ENCODE peak calls at places on chromosomes 12 and 14, in seven cellular contexts. D is right lobe of liver, W is stomach, M is PC-9, Z is body of pancreas, G is aorta, E is SJCRH30. I is an unnamed sample. For H3K36me3 and H3K27me3, the result is how much of the 10 kb centered on the place peaks cover.

GRCh38 chr12:132143328-132144071 is 619 bp downstream of the DDX51 start:
- DNase-seq in M (peak), W (no peak), D (peak), G (peak), Z (no peak), E (no peak), I (no peak)

GRCh38 chr12:95805864-95806669 is 15.5 kb upstream of the NTN4 start:
- DNase-seq in M (peak), D (no peak), G (no peak), Z (no peak), W (no peak), E (no peak), I (peak)

GRCh38 chr12:99140017-99140726 is 495.1 kb downstream of the APAF1 start:
- DNase-seq in E (no peak), W (no peak), M (no peak), Z (no peak), D (no peak), G (no peak), I (no peak)

GRCh38 chr14:35705636-35706035 is 103.5 kb downstream of the RALGAPA1 start:
- DNase-seq in M (no peak), D (no peak), Z (no peak), W (no peak), G (no peak), E (no peak), I (no peak)

GRCh38 chr14:102926104-102926503 is 3.6 kb downstream of the AMN start:
- DNase-seq in Z (no peak), M (no peak), G (no peak), W (no peak), E (no peak), D (no peak), I (no peak)

GRCh38 chr12:131682511-131682895 is 28.4 kb upstream of the SFSWAP start:
- DNase-seq in M (no peak), W (no peak), D (no peak), E (no peak), G (no peak), Z (no peak), I (no peak)

GRCh38 chr12:64320611-64321010 is 69.9 kb downstream of the C12orf56 start:
- DNase-seq in W (no peak), D (no peak), G (no peak), M (no peak), E (no peak), Z (no peak), I (no peak)

GRCh38 chr14:23153891-23154796 is 29.3 kb downstream of the SLC7A8 start:
- DNase-seq in D (peak), G (peak), M (peak), Z (peak), W (peak), E (no peak), I (peak)

GRCh38 chr14:83873626-83874025 is 1656.3 kb upstream of the FLRT2 start:
- DNase-seq in W (no peak), M (no peak), D (no peak), G (no peak), E (no peak), Z (no peak), I (no peak)

GRCh38 chr12:90085491-90086274 is 377.0 kb upstream of the ATP2B1 start:
- DNase-seq in E (peak), W (no peak), D (no peak), Z (no peak), G (no peak), M (no peak), I (no peak)

GRCh38 chr14:105375635-105376057 is 22.7 kb upstream of the TEX22 start:
- DNase-seq in G (no peak), M (no peak), E (no peak), D (no peak), W (no peak), Z (no peak), I (peak)

GRCh38 chr14:32329146-32329545 is at the start of gene AKAP6:
- DNase-seq in G (no peak), D (no peak), Z (no peak), W (no peak), E (peak), M (no peak), I (no peak)

GRCh38 chr12:52543985-52544888 is 8.7 kb downstream of the KRT71 start:
- DNase-seq in Z (no peak), E (no peak), W (no peak), G (peak), D (no peak), M (no peak), I (no peak)

DNA sequence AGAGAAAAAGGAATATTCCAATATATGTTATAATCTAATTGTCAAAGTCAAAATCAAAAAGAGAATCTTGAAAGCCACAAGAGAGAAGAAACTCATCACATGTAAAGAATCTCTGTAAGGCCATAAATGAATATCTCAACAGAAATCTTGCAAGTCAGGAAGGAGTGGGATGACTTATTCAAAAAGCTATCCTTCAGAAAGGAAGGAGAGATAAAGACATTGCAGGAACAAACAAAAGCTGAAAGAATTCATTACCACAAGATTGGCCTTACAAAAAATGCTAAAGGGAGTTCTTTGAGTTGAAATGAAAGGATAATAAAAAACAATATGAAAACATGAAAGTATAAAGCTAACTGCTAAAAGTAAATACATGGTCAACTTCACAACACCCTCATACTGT is 286.8 kb downstream of the LRIG3 start:
- DNase-seq in G (no peak), W (no peak), M (no peak), E (no peak), D (no peak), Z (no peak), I (peak)
- H3K27ac ChIP-seq in G (no peak), W (no peak), M (no peak), E (no peak), D (no peak), Z (no peak), I (peak)

GRCh38 chr12:108802666-108803036 is 54.7 kb downstream of the SSH1 start:
- DNase-seq in W (no peak), M (no peak), G (no peak), D (no peak), E (no peak), Z (no peak), I (no peak)
- H3K36me3 ChIP-seq in W (half or more), M (under half), G (under half), D (under half), E (half or more), Z (under half), I (half or more)

GRCh38 chr12:4270016-4270669 is 3.4 kb upstream of the CCND2 start:
- DNase-seq in M (no peak), E (no peak), D (no peak), W (no peak), G (peak), Z (no peak), I (no peak)

GRCh38 chr12:4268549-4269181 is 4.9 kb upstream of the CCND2 start:
- DNase-seq in D (no peak), E (peak), G (no peak), Z (no peak), W (no peak), M (no peak), I (no peak)

GRCh38 chr12:4266990-4267389 is 6.6 kb upstream of the CCND2 start:
- DNase-seq in G (no peak), Z (no peak), D (no peak), E (no peak), M (no peak), W (no peak), I (no peak)

GRCh38 chr12:4269279-4269991 is 4.1 kb upstream of the CCND2 start:
- DNase-seq in W (peak), M (no peak), Z (peak), E (peak), D (peak), G (peak), I (peak)

GRCh38 chr12:4267904-4268548 is 5.5 kb upstream of the CCND2 start:
- DNase-seq in D (no peak), E (no peak), Z (no peak), G (no peak), W (no peak), M (no peak), I (no peak)
- H3K27me3 ChIP-seq in D (under half), E (under half), Z (under half), G (under half), W (half or more), M (half or more), I (under half)

DNA sequence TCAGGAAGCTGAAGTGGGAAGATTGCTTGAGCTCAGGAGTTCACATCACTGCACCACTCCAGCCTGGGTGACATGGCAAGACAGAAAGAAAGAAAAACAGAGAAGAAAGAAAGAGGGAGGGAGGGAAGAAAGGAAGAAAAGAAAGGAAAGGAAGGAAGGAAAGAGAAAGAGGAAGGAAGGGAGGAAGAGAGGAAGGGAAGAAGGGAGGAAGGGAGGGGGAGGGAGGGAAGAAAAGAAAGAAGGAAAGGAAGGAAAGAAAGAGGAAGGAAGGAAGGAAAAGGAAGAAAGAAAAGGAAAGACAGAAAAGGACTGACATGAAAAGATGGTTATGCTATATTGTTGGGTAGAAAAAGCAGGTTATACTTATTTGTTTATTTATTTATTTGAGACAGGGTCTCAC is 3.9 kb downstream of the GLTP start:
- DNase-seq in Z (no peak), M (no peak), G (no peak), D (no peak), W (no peak), E (no peak), I (no peak)
- H3K27ac ChIP-seq in Z (no peak), M (peak), G (no peak), D (no peak), W (no peak), E (no peak), I (no peak)

DNA sequence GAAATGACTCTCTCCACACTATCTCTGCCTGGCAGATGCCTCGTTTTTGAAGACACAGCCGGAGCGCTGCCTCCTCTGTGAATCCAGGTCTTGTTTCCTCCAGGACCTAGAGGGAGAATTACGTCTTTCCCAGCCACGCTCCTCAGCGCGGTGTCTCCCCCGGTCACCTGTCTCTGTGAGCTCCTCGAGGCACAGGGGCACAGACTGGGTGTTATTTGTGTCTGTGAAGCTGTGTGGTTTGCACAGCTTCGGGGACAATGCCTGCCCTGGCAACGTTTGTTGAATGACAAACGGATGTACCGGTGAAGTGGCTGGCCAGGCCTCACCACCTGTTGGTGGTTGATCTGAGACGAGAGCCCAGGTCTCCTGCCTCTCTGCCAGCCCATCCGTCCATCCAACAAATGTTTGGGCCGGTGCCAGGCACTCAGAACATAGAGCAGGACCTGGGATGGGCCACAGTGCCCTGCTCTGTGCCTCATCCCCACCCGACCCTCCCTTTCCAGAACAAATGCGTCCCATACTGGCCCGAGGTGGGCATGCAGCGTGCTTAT is 6.1 kb downstream of the PTPN6 start:
- DNase-seq in D (no peak), G (no peak), Z (no peak), W (no peak), E (no peak), M (no peak), I (no peak)
- H3K36me3 ChIP-seq in D (under half), G (under half), Z (under half), W (under half), E (under half), M (under half), I (under half)

I was measured in brain microvascular endothelial cell.